ENCODE peak calls at places on chromosomes 13 and 19, in five cellular contexts. J is NCI-H1105, M is GM12865, A is EH, F is mesothelial cell of epicardium. X is an unnamed sample.

GRCh38 chr13:62483774-62484173 is 1068.1 kb upstream of the PCDH20 start:
- DNase-seq in A (no peak), J (no peak), M (no peak), F (no peak), X (no peak)

GRCh38 chr19:32222594-32222993 is 122.8 kb upstream of the ZNF507 start:
- DNase-seq in A (no peak), M (no peak), F (no peak), J (no peak), X (no peak)

GRCh38 chr13:49097374-49097773 is 121.7 kb downstream of the FNDC3A start:
- DNase-seq in M (no peak), A (peak), F (no peak), J (no peak), X (no peak)

GRCh38 chr19:50705422-50706019 is 14.1 kb downstream of the SHANK1 start:
- DNase-seq in M (peak), F (no peak), J (peak), A (peak), X (no peak)

GRCh38 chr19:39676004-39676403 is 20.3 kb downstream of the LGALS16 start:
- DNase-seq in J (no peak), M (peak), A (no peak), F (no peak), X (no peak)

GRCh38 chr19:49809155-49809986 is 3.7 kb downstream of the FUZ start:
- DNase-seq in J (peak), M (peak), A (peak), F (no peak), X (peak)

GRCh38 chr19:33675501-33676124 is 53.9 kb downstream of the CHST8 start:
- DNase-seq in F (no peak), M (no peak), A (no peak), J (no peak), X (no peak)

GRCh38 chr13:113926301-113926761 is 47.5 kb downstream of the C13orf46 start:
- DNase-seq in J (no peak), M (no peak), A (peak), F (no peak), X (no peak)

GRCh38 chr19:55255618-55256423 is 3.0 kb downstream of the PPP6R1 start:
- DNase-seq in M (peak), F (no peak), J (no peak), A (peak), X (no peak)

X was measured in uterus.